ENCODE peak calls at places on chromosomes 1 and 21, in six cellular contexts. One of them, this sample, is unnamed.

GRCh38 chr1:166164995-166165660 is 1.7 kb downstream of the FAM78B start:
- DNase-seq in hippocampal formation: no peak
- DNase-seq in activated T-cell treated with anti-CD3 and anti-CD28 coated beads, Interleukin-2, amount 50 U/mL, for 1 hour: peak
- DNase-seq in T-helper 1 cell: peak
- DNase-seq in amniotic stem cell: no peak
- DNase-seq in substantia nigra: peak
- DNase-seq in this sample: peak

GRCh38 chr1:7845761-7846160 is 7.1 kb downstream of the UTS2 start:
- DNase-seq in hippocampal formation: no peak
- DNase-seq in activated T-cell treated with anti-CD3 and anti-CD28 coated beads, Interleukin-2, amount 50 U/mL, for 1 hour: no peak
- DNase-seq in T-helper 1 cell: no peak
- DNase-seq in amniotic stem cell: no peak
- DNase-seq in substantia nigra: no peak
- DNase-seq in this sample: no peak

GRCh38 chr1:206911064-206911663 is 10.6 kb downstream of the FCMR start:
- DNase-seq in hippocampal formation: peak
- DNase-seq in activated T-cell treated with anti-CD3 and anti-CD28 coated beads, Interleukin-2, amount 50 U/mL, for 1 hour: no peak
- DNase-seq in T-helper 1 cell: no peak
- DNase-seq in amniotic stem cell: peak
- DNase-seq in substantia nigra: no peak
- DNase-seq in this sample: no peak

GRCh38 chr1:152906023-152906565 is 2.3 kb upstream of the IVL start:
- DNase-seq in hippocampal formation: no peak
- DNase-seq in activated T-cell treated with anti-CD3 and anti-CD28 coated beads, Interleukin-2, amount 50 U/mL, for 1 hour: no peak
- DNase-seq in T-helper 1 cell: no peak
- DNase-seq in amniotic stem cell: no peak
- DNase-seq in substantia nigra: no peak
- DNase-seq in this sample: no peak

GRCh38 chr21:36661511-36662309 is 37.2 kb upstream of the SIM2 start:
- DNase-seq in hippocampal formation: peak
- DNase-seq in activated T-cell treated with anti-CD3 and anti-CD28 coated beads, Interleukin-2, amount 50 U/mL, for 1 hour: no peak
- DNase-seq in T-helper 1 cell: no peak
- DNase-seq in amniotic stem cell: no peak
- DNase-seq in substantia nigra: peak
- DNase-seq in this sample: no peak

GRCh38 chr1:26081267-26082019 is 14.0 kb upstream of the TRIM63 start:
- DNase-seq in hippocampal formation: no peak
- DNase-seq in activated T-cell treated with anti-CD3 and anti-CD28 coated beads, Interleukin-2, amount 50 U/mL, for 1 hour: no peak
- DNase-seq in T-helper 1 cell: no peak
- DNase-seq in amniotic stem cell: no peak
- DNase-seq in substantia nigra: no peak
- DNase-seq in this sample: no peak

GRCh38 chr1:43960798-43961197 is 9.0 kb upstream of the DPH2 start:
- DNase-seq in hippocampal formation: no peak
- DNase-seq in activated T-cell treated with anti-CD3 and anti-CD28 coated beads, Interleukin-2, amount 50 U/mL, for 1 hour: no peak
- DNase-seq in T-helper 1 cell: no peak
- DNase-seq in amniotic stem cell: no peak
- DNase-seq in substantia nigra: no peak
- DNase-seq in this sample: no peak

GRCh38 chr1:161940866-161941591 is 82.6 kb downstream of the OLFML2B start:
- DNase-seq in hippocampal formation: no peak
- DNase-seq in activated T-cell treated with anti-CD3 and anti-CD28 coated beads, Interleukin-2, amount 50 U/mL, for 1 hour: no peak
- DNase-seq in T-helper 1 cell: no peak
- DNase-seq in amniotic stem cell: no peak
- DNase-seq in substantia nigra: no peak
- DNase-seq in this sample: no peak

GRCh38 chr1:172068334-172068733 is 227.0 kb downstream of the DNM3 start:
- DNase-seq in hippocampal formation: no peak
- DNase-seq in activated T-cell treated with anti-CD3 and anti-CD28 coated beads, Interleukin-2, amount 50 U/mL, for 1 hour: no peak
- DNase-seq in T-helper 1 cell: no peak
- DNase-seq in amniotic stem cell: no peak
- DNase-seq in substantia nigra: no peak
- DNase-seq in this sample: no peak